ENCODE peak calls at places on chromosomes 12 and 14, in six cellular contexts. D is T-helper 17 cell, L is hepatocyte, Y is activated gamma-delta T cell treated with Interleukin-2 at 50 U/mL for 16 hours, H is fibroblast of gingiva, M is mesendoderm. P is an unnamed sample.

GRCh38 chr14:60116181-60116580 is 24.5 kb downstream of the PCNX4 start:
- DNase-seq in D (no peak), L (no peak), Y (no peak), H (no peak), M (no peak), P (no peak)

GRCh38 chr12:5160827-5161226 is 117.1 kb downstream of the KCNA5 start:
- DNase-seq in D (no peak), L (no peak), Y (no peak), H (no peak), M (no peak), P (no peak)

GRCh38 chr12:110199360-110200123 is 75.4 kb downstream of the IFT81 start:
- DNase-seq in D (no peak), L (peak), Y (no peak), H (peak), M (peak), P (no peak)

GRCh38 chr12:6852651-6853354 is 853 bp downstream of the USP5 start:
- DNase-seq in D (peak), L (peak), Y (peak), H (peak), M (peak), P (no peak)

GRCh38 chr12:28689398-28690175 is 459.5 kb upstream of the FAR2 start:
- DNase-seq in D (no peak), L (no peak), Y (no peak), H (no peak), M (no peak), P (no peak)

GRCh38 chr12:75568387-75568786 is 57.0 kb upstream of the KRR1 start:
- DNase-seq in D (no peak), L (no peak), Y (no peak), H (peak), M (no peak), P (no peak)

GRCh38 chr14:75553761-75554160 is 24.7 kb upstream of the FLVCR2 start:
- DNase-seq in D (no peak), L (no peak), Y (no peak), H (no peak), M (no peak), P (no peak)

GRCh38 chr12:52949413-52950331 is 754 bp downstream of the KRT18 start:
- DNase-seq in D (no peak), L (peak), Y (no peak), H (no peak), M (peak), P (peak)

GRCh38 chr14:63614964-63615363 is 26.7 kb downstream of the WDR89 start:
- DNase-seq in D (no peak), L (no peak), Y (no peak), H (peak), M (no peak), P (no peak)

GRCh38 chr14:39266871-39267591 is 33.3 kb downstream of the MIA2 start:
- DNase-seq in D (peak), L (peak), Y (peak), H (peak), M (peak), P (peak)

GRCh38 chr14:29584992-29585391 is 342.7 kb downstream of the PRKD1 start:
- DNase-seq in D (no peak), L (peak), Y (no peak), H (peak), M (peak), P (peak)

GRCh38 chr12:123907021-123907420 is 65.6 kb downstream of the CCDC92 start:
- DNase-seq in D (no peak), L (no peak), Y (no peak), H (no peak), M (no peak), P (no peak)

GRCh38 chr12:92505373-92506340 is 197.1 kb upstream of the PLEKHG7 start:
- DNase-seq in D (peak), L (peak), Y (peak), H (peak), M (peak), P (peak)

GRCh38 chr12:9064815-9065606 is 50.7 kb downstream of the A2M start:
- DNase-seq in D (no peak), L (peak), Y (no peak), H (peak), M (peak), P (peak)

GRCh38 chr14:59657769-59658168 is 81.2 kb upstream of the CCDC175 start:
- DNase-seq in D (no peak), L (no peak), Y (no peak), H (no peak), M (no peak), P (no peak)

GRCh38 chr14:30295980-30296379 is 263.0 kb upstream of the G2E3 start:
- DNase-seq in D (no peak), L (no peak), Y (no peak), H (no peak), M (no peak), P (no peak)

GRCh38 chr12:51864701-51865469 is 16.4 kb upstream of the FIGNL2 start:
- DNase-seq in D (no peak), L (peak), Y (no peak), H (no peak), M (peak), P (no peak)

GRCh38 chr14:20690848-20691640 is 2.5 kb downstream of the ANG start:
- DNase-seq in D (peak), L (peak), Y (peak), H (peak), M (peak), P (peak)

GRCh38 chr12:69682136-69682755 is 16.9 kb downstream of the BEST3 start:
- DNase-seq in D (no peak), L (no peak), Y (no peak), H (peak), M (no peak), P (no peak)

GRCh38 chr12:116878567-116879508 is 2.4 kb downstream of the HRK start:
- DNase-seq in D (no peak), L (no peak), Y (no peak), H (no peak), M (peak), P (no peak)

P was measured in Peyer's patch.